ENCODE peak calls at places on chromosomes 12 and 14, in seven cellular contexts. N, U, J, Y, K, E and I are unnamed samples.
A peak's percentile ranks its signal among the peaks of the same experiment; 100 is the strongest.

GRCh38 chr12:40446385-40446784 is 221.6 kb downstream of the LRRK2 start:
- DNase-seq in K (no peak), N (no peak), Y (no peak), E (no peak), J (no peak), U (no peak), I (no peak)

GRCh38 chr14:39071096-39071495 is 31.9 kb downstream of the SEC23A start:
- DNase-seq in N (no peak), Y (no peak), J (no peak), U (no peak), E (no peak), K (no peak), I (no peak)

GRCh38 chr12:75533239-75533638 is 21.8 kb upstream of the KRR1 start:
- DNase-seq in E (no peak), K (no peak), J (no peak), U (no peak), Y (no peak), N (no peak), I (no peak)

GRCh38 chr14:79379266-79379665 is 832.0 kb downstream of the DIO2 start:
- DNase-seq in Y (no peak), J (no peak), U (no peak), K (no peak), E (no peak), N (no peak), I (no peak)

GRCh38 chr14:29222671-29223268 is 456.2 kb downstream of the FOXG1 start:
- DNase-seq in Y (no peak), N (peak; percentile 45), J (no peak), E (no peak), U (no peak), K (no peak), I (peak; percentile 53)

GRCh38 chr14:23094666-23095195 is at the start of gene ACIN1:
- DNase-seq in E (peak; percentile 70), Y (no peak), K (peak; percentile 99), U (peak; percentile 90), J (peak; percentile 74), N (peak; percentile 87), I (peak; percentile 94)

GRCh38 chr12:68290126-68290525 is 36.7 kb upstream of the IL22 start:
- DNase-seq in K (no peak), J (no peak), N (no peak), E (no peak), Y (no peak), U (no peak), I (no peak)

GRCh38 chr12:88951177-88951576 is 370.9 kb upstream of the KITLG start:
- DNase-seq in N (no peak), J (no peak), K (no peak), Y (no peak), E (no peak), U (no peak), I (no peak)

GRCh38 chr14:59583755-59584154 is 7.1 kb upstream of the CCDC175 start:
- DNase-seq in K (no peak), E (no peak), J (no peak), U (no peak), N (no peak), Y (no peak), I (peak; percentile 57)

GRCh38 chr14:36238666-36239363 is 62.3 kb upstream of the PTCSC3 start:
- DNase-seq in U (no peak), N (no peak), Y (no peak), K (no peak), E (no peak), J (no peak), I (no peak)

GRCh38 chr12:129938089-129938488 is 34.3 kb upstream of the TMEM132D start:
- DNase-seq in K (no peak), N (no peak), Y (no peak), U (no peak), J (no peak), E (no peak), I (no peak)

GRCh38 chr12:12872139-12872933 is 19.0 kb upstream of the GPRC5A start:
- DNase-seq in E (no peak), Y (no peak), N (no peak), K (no peak), J (no peak), U (no peak), I (peak; percentile 78)

GRCh38 chr14:68148276-68148675 is 328.7 kb downstream of the RAD51B start:
- DNase-seq in J (no peak), K (no peak), U (no peak), E (no peak), Y (no peak), N (no peak), I (no peak)

GRCh38 chr12:23626791-23627190 is 322.7 kb downstream of the SOX5 start:
- DNase-seq in K (no peak), Y (no peak), J (no peak), U (no peak), E (no peak), N (no peak), I (no peak)

GRCh38 chr12:2108975-2109671 is 56.3 kb downstream of the CACNA1C start:
- DNase-seq in J (no peak), K (no peak), Y (no peak), N (no peak), U (no peak), E (no peak), I (no peak)

GRCh38 chr12:85278598-85279448 is 1.2 kb upstream of the ALX1 start:
- DNase-seq in Y (no peak), N (no peak), J (no peak), U (no peak), K (no peak), E (no peak), I (peak; percentile 86)

GRCh38 chr12:122021193-122021821 is 377 bp upstream of the BCL7A start:
- DNase-seq in U (peak; percentile 76), K (no peak), J (no peak), E (peak; percentile 44), N (peak; percentile 47), Y (peak; percentile 32), I (peak; percentile 85)

GRCh38 chr12:122021822-122022392 is at the start of gene BCL7A:
- DNase-seq in E (peak; percentile 73), U (peak; percentile 89), Y (peak; percentile 70), K (peak; percentile 73), N (peak; percentile 74), J (peak; percentile 67), I (peak; percentile 92)

GRCh38 chr12:122018937-122019336 is 2.7 kb upstream of the BCL7A start:
- DNase-seq in E (no peak), Y (no peak), N (no peak), J (no peak), U (no peak), K (no peak), I (no peak)

GRCh38 chr12:122020795-122021192 is 890 bp upstream of the BCL7A start:
- DNase-seq in E (no peak), N (no peak), K (no peak), U (no peak), J (no peak), Y (no peak), I (peak; percentile 63)

GRCh38 chr12:122018457-122018856 is 3.2 kb upstream of the BCL7A start:
- DNase-seq in U (no peak), K (no peak), N (no peak), J (no peak), Y (no peak), E (no peak), I (no peak)
- TF ChIP-seq CTCF in U (no peak), K (no peak), N (no peak), J (no peak), Y (no peak), E (no peak), I (no peak)

GRCh38 chr12:60644076-60644475 is 1048.2 kb downstream of the SLC16A7 start:
- DNase-seq in J (no peak), N (no peak), K (no peak), Y (no peak), E (no peak), U (no peak), I (no peak)
- H3K9me3 ChIP-seq in J (no peaks in the 10 kb centered on the region), N (no peaks in the 10 kb centered on the region), K (no peaks in the 10 kb centered on the region), Y (peaks cover 31% of the 10 kb centered on the region), E (no peaks in the 10 kb centered on the region), U (no peaks in the 10 kb centered on the region), I (peaks cover 84% of the 10 kb centered on the region)

DNA sequence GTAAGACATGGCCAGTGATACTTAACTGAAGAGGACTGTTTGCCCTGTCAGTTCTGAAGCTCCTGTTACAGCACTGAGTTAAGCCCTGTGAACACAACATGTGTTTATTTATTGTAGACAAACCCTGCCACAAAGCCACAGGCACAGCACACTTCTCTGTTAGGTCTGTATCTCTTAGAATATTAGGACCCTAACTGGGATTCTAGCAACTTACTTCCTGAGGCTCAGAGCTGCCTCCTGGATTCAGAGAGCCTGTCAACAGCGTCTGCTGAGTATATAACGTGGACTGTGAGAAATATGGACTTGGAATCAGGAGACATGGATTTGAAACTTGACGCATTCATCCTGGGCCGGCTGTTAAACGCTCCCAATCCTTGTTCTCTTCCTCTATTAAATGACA is 135.0 kb upstream of the HIF1A start:
- DNase-seq in N (no peak), J (no peak), U (no peak), E (no peak), K (no peak), Y (no peak), I (no peak)
- TF ChIP-seq CTCF in N (no peak), J (no peak), U (no peak), E (no peak), K (no peak), Y (no peak), I (no peak)

GRCh38 chr14:27715561-27715960 is 1051.0 kb upstream of the FOXG1 start:
- DNase-seq in E (no peak), J (no peak), K (no peak), U (no peak), Y (no peak), N (no peak), I (no peak)
- H3K9me3 ChIP-seq in E (no peaks in the 10 kb centered on the region), J (no peaks in the 10 kb centered on the region), K (no peaks in the 10 kb centered on the region), U (no peaks in the 10 kb centered on the region), Y (peaks cover 53% of the 10 kb centered on the region), N (no peaks in the 10 kb centered on the region), I (peaks cover 26% of the 10 kb centered on the region)

GRCh38 chr14:50007123-50007903 is 109.1 kb downstream of the VCPKMT start:
- DNase-seq in K (no peak), Y (no peak), E (no peak), J (no peak), U (no peak), N (no peak), I (peak; percentile 72)
- TF ChIP-seq CTCF in K (no peak), Y (no peak), E (no peak), J (no peak), U (no peak), N (no peak), I (peak; percentile 55)

GRCh38 chr14:70726651-70727375 is 82.5 kb downstream of the MAP3K9 start:
- DNase-seq in J (no peak), E (no peak), Y (no peak), K (no peak), U (no peak), N (no peak), I (no peak)
- H3K9me3 ChIP-seq in J (no peaks in the 10 kb centered on the region), E (no peaks in the 10 kb centered on the region), Y (no peaks in the 10 kb centered on the region), K (no peaks in the 10 kb centered on the region), U (no peaks in the 10 kb centered on the region), N (no peaks in the 10 kb centered on the region), I (no peaks in the 10 kb centered on the region)

GRCh38 chr12:108560752-108561719 is at the start of gene SART3:
- DNase-seq in K (peak; percentile 86), E (peak; percentile 83), Y (peak; percentile 82), J (peak; percentile 73), U (peak; percentile 87), N (peak; percentile 86), I (peak; percentile 93)
- TF ChIP-seq CTCF in K (no peak), E (no peak), Y (no peak), J (no peak), U (no peak), N (no peak), I (no peak)